ENCODE peak calls at places on chromosomes 5 and 9, in nine cellular contexts. One of them, this sample, is unnamed.

GRCh38 chr9:89629096-89629976 is 24.5 kb downstream of the GADD45G start:
- DNase-seq in hepatocyte: no peak
- DNase-seq in activated effector memory CD4-positive, alpha-beta T cell treated with Interleukin-2 at 50 U/mL for 16 hours: no peak
- DNase-seq in stimulated activated CD4-positive, alpha-beta T cell treated with anti-CD3 and anti-CD28 coated beads, Interleukin-2, amount 100 ng/mL, for 48 hours: no peak
- DNase-seq in coronary artery: no peak
- DNase-seq in myocyte: no peak
- DNase-seq in HFFc6: no peak
- DNase-seq in activated naive CD4-positive, alpha-beta T cell: no peak
- DNase-seq in T-helper 2 cell: no peak
- DNase-seq in this sample: no peak

GRCh38 chr5:103669615-103670014 is 107.0 kb upstream of the NUDT12 start:
- DNase-seq in hepatocyte: no peak
- DNase-seq in activated effector memory CD4-positive, alpha-beta T cell treated with Interleukin-2 at 50 U/mL for 16 hours: no peak
- DNase-seq in stimulated activated CD4-positive, alpha-beta T cell treated with anti-CD3 and anti-CD28 coated beads, Interleukin-2, amount 100 ng/mL, for 48 hours: no peak
- DNase-seq in coronary artery: no peak
- DNase-seq in myocyte: no peak
- DNase-seq in HFFc6: no peak
- DNase-seq in activated naive CD4-positive, alpha-beta T cell: no peak
- DNase-seq in T-helper 2 cell: no peak
- DNase-seq in this sample: no peak

GRCh38 chr5:133531178-133531577 is 81.2 kb downstream of the FSTL4 start:
- DNase-seq in hepatocyte: no peak
- DNase-seq in activated effector memory CD4-positive, alpha-beta T cell treated with Interleukin-2 at 50 U/mL for 16 hours: no peak
- DNase-seq in stimulated activated CD4-positive, alpha-beta T cell treated with anti-CD3 and anti-CD28 coated beads, Interleukin-2, amount 100 ng/mL, for 48 hours: no peak
- DNase-seq in coronary artery: no peak
- DNase-seq in myocyte: no peak
- DNase-seq in HFFc6: no peak
- DNase-seq in activated naive CD4-positive, alpha-beta T cell: no peak
- DNase-seq in T-helper 2 cell: no peak
- DNase-seq in this sample: no peak

GRCh38 chr9:111926421-111926875 is 29.8 kb downstream of the UGCG start:
- DNase-seq in hepatocyte: no peak
- DNase-seq in activated effector memory CD4-positive, alpha-beta T cell treated with Interleukin-2 at 50 U/mL for 16 hours: peak
- DNase-seq in stimulated activated CD4-positive, alpha-beta T cell treated with anti-CD3 and anti-CD28 coated beads, Interleukin-2, amount 100 ng/mL, for 48 hours: no peak
- DNase-seq in coronary artery: no peak
- DNase-seq in myocyte: peak
- DNase-seq in HFFc6: no peak
- DNase-seq in activated naive CD4-positive, alpha-beta T cell: peak
- DNase-seq in T-helper 2 cell: peak
- DNase-seq in this sample: peak

GRCh38 chr5:1661311-1661710 is 137.6 kb upstream of the LPCAT1 start:
- DNase-seq in hepatocyte: peak
- DNase-seq in activated effector memory CD4-positive, alpha-beta T cell treated with Interleukin-2 at 50 U/mL for 16 hours: no peak
- DNase-seq in stimulated activated CD4-positive, alpha-beta T cell treated with anti-CD3 and anti-CD28 coated beads, Interleukin-2, amount 100 ng/mL, for 48 hours: no peak
- DNase-seq in coronary artery: peak
- DNase-seq in myocyte: no peak
- DNase-seq in HFFc6: no peak
- DNase-seq in activated naive CD4-positive, alpha-beta T cell: no peak
- DNase-seq in T-helper 2 cell: no peak
- DNase-seq in this sample: no peak

GRCh38 chr5:91018185-91018584 is 364.9 kb downstream of the ARRDC3 start:
- DNase-seq in hepatocyte: no peak
- DNase-seq in activated effector memory CD4-positive, alpha-beta T cell treated with Interleukin-2 at 50 U/mL for 16 hours: no peak
- DNase-seq in stimulated activated CD4-positive, alpha-beta T cell treated with anti-CD3 and anti-CD28 coated beads, Interleukin-2, amount 100 ng/mL, for 48 hours: no peak
- DNase-seq in coronary artery: no peak
- DNase-seq in myocyte: peak
- DNase-seq in HFFc6: no peak
- DNase-seq in activated naive CD4-positive, alpha-beta T cell: no peak
- DNase-seq in T-helper 2 cell: no peak
- DNase-seq in this sample: no peak

GRCh38 chr9:108746001-108746400 is 109.8 kb downstream of the ACTL7B start:
- DNase-seq in hepatocyte: no peak
- DNase-seq in activated effector memory CD4-positive, alpha-beta T cell treated with Interleukin-2 at 50 U/mL for 16 hours: no peak
- DNase-seq in stimulated activated CD4-positive, alpha-beta T cell treated with anti-CD3 and anti-CD28 coated beads, Interleukin-2, amount 100 ng/mL, for 48 hours: no peak
- DNase-seq in coronary artery: no peak
- DNase-seq in myocyte: no peak
- DNase-seq in HFFc6: no peak
- DNase-seq in activated naive CD4-positive, alpha-beta T cell: no peak
- DNase-seq in T-helper 2 cell: no peak
- DNase-seq in this sample: no peak

GRCh38 chr9:98995059-98995665 is 51.5 kb downstream of the COL15A1 start:
- DNase-seq in hepatocyte: no peak
- DNase-seq in activated effector memory CD4-positive, alpha-beta T cell treated with Interleukin-2 at 50 U/mL for 16 hours: no peak
- DNase-seq in stimulated activated CD4-positive, alpha-beta T cell treated with anti-CD3 and anti-CD28 coated beads, Interleukin-2, amount 100 ng/mL, for 48 hours: no peak
- DNase-seq in coronary artery: peak
- DNase-seq in myocyte: peak
- DNase-seq in HFFc6: no peak
- DNase-seq in activated naive CD4-positive, alpha-beta T cell: no peak
- DNase-seq in T-helper 2 cell: no peak
- DNase-seq in this sample: peak

GRCh38 chr5:112492291-112492690 is 73.2 kb upstream of the EPB41L4A start:
- DNase-seq in hepatocyte: peak
- DNase-seq in activated effector memory CD4-positive, alpha-beta T cell treated with Interleukin-2 at 50 U/mL for 16 hours: no peak
- DNase-seq in stimulated activated CD4-positive, alpha-beta T cell treated with anti-CD3 and anti-CD28 coated beads, Interleukin-2, amount 100 ng/mL, for 48 hours: no peak
- DNase-seq in coronary artery: no peak
- DNase-seq in myocyte: peak
- DNase-seq in HFFc6: peak
- DNase-seq in activated naive CD4-positive, alpha-beta T cell: no peak
- DNase-seq in T-helper 2 cell: no peak
- DNase-seq in this sample: no peak

GRCh38 chr9:127761061-127761460 is 17.4 kb downstream of the SH2D3C start:
- DNase-seq in hepatocyte: no peak
- DNase-seq in activated effector memory CD4-positive, alpha-beta T cell treated with Interleukin-2 at 50 U/mL for 16 hours: no peak
- DNase-seq in stimulated activated CD4-positive, alpha-beta T cell treated with anti-CD3 and anti-CD28 coated beads, Interleukin-2, amount 100 ng/mL, for 48 hours: no peak
- DNase-seq in coronary artery: no peak
- DNase-seq in myocyte: no peak
- DNase-seq in HFFc6: no peak
- DNase-seq in activated naive CD4-positive, alpha-beta T cell: no peak
- DNase-seq in T-helper 2 cell: no peak
- DNase-seq in this sample: no peak

GRCh38 chr5:9534881-9535517 is 10.9 kb downstream of the SEMA5A start:
- DNase-seq in hepatocyte: no peak
- DNase-seq in activated effector memory CD4-positive, alpha-beta T cell treated with Interleukin-2 at 50 U/mL for 16 hours: no peak
- DNase-seq in stimulated activated CD4-positive, alpha-beta T cell treated with anti-CD3 and anti-CD28 coated beads, Interleukin-2, amount 100 ng/mL, for 48 hours: no peak
- DNase-seq in coronary artery: no peak
- DNase-seq in myocyte: no peak
- DNase-seq in HFFc6: no peak
- DNase-seq in activated naive CD4-positive, alpha-beta T cell: no peak
- DNase-seq in T-helper 2 cell: no peak
- DNase-seq in this sample: peak

GRCh38 chr5:144281784-144282183 is 111.1 kb downstream of the KCTD16 start:
- DNase-seq in hepatocyte: no peak
- DNase-seq in activated effector memory CD4-positive, alpha-beta T cell treated with Interleukin-2 at 50 U/mL for 16 hours: no peak
- DNase-seq in stimulated activated CD4-positive, alpha-beta T cell treated with anti-CD3 and anti-CD28 coated beads, Interleukin-2, amount 100 ng/mL, for 48 hours: no peak
- DNase-seq in coronary artery: no peak
- DNase-seq in myocyte: no peak
- DNase-seq in HFFc6: no peak
- DNase-seq in activated naive CD4-positive, alpha-beta T cell: no peak
- DNase-seq in T-helper 2 cell: no peak
- DNase-seq in this sample: no peak

GRCh38 chr5:868599-869135 is 17.9 kb upstream of the ZDHHC11 start:
- DNase-seq in hepatocyte: no peak
- DNase-seq in activated effector memory CD4-positive, alpha-beta T cell treated with Interleukin-2 at 50 U/mL for 16 hours: no peak
- DNase-seq in stimulated activated CD4-positive, alpha-beta T cell treated with anti-CD3 and anti-CD28 coated beads, Interleukin-2, amount 100 ng/mL, for 48 hours: no peak
- DNase-seq in coronary artery: no peak
- DNase-seq in myocyte: no peak
- DNase-seq in HFFc6: no peak
- DNase-seq in activated naive CD4-positive, alpha-beta T cell: no peak
- DNase-seq in T-helper 2 cell: no peak
- DNase-seq in this sample: no peak

GRCh38 chr5:32329395-32329834 is 16.7 kb upstream of the MTMR12 start:
- DNase-seq in hepatocyte: peak
- DNase-seq in activated effector memory CD4-positive, alpha-beta T cell treated with Interleukin-2 at 50 U/mL for 16 hours: peak
- DNase-seq in stimulated activated CD4-positive, alpha-beta T cell treated with anti-CD3 and anti-CD28 coated beads, Interleukin-2, amount 100 ng/mL, for 48 hours: peak
- DNase-seq in coronary artery: no peak
- DNase-seq in myocyte: peak
- DNase-seq in HFFc6: peak
- DNase-seq in activated naive CD4-positive, alpha-beta T cell: peak
- DNase-seq in T-helper 2 cell: no peak
- DNase-seq in this sample: peak

GRCh38 chr9:26744362-26744965 is 148.1 kb downstream of the CAAP1 start:
- DNase-seq in hepatocyte: peak
- DNase-seq in activated effector memory CD4-positive, alpha-beta T cell treated with Interleukin-2 at 50 U/mL for 16 hours: no peak
- DNase-seq in stimulated activated CD4-positive, alpha-beta T cell treated with anti-CD3 and anti-CD28 coated beads, Interleukin-2, amount 100 ng/mL, for 48 hours: no peak
- DNase-seq in coronary artery: no peak
- DNase-seq in myocyte: peak
- DNase-seq in HFFc6: peak
- DNase-seq in activated naive CD4-positive, alpha-beta T cell: no peak
- DNase-seq in T-helper 2 cell: no peak
- DNase-seq in this sample: no peak

GRCh38 chr5:2262620-2263019 is 379.9 kb upstream of the IRX4 start:
- DNase-seq in hepatocyte: no peak
- DNase-seq in activated effector memory CD4-positive, alpha-beta T cell treated with Interleukin-2 at 50 U/mL for 16 hours: no peak
- DNase-seq in stimulated activated CD4-positive, alpha-beta T cell treated with anti-CD3 and anti-CD28 coated beads, Interleukin-2, amount 100 ng/mL, for 48 hours: no peak
- DNase-seq in coronary artery: peak
- DNase-seq in myocyte: no peak
- DNase-seq in HFFc6: no peak
- DNase-seq in activated naive CD4-positive, alpha-beta T cell: no peak
- DNase-seq in T-helper 2 cell: no peak
- DNase-seq in this sample: no peak

GRCh38 chr9:131872006-131872405 is 132.1 kb upstream of the RAPGEF1 start:
- DNase-seq in hepatocyte: no peak
- DNase-seq in activated effector memory CD4-positive, alpha-beta T cell treated with Interleukin-2 at 50 U/mL for 16 hours: no peak
- DNase-seq in stimulated activated CD4-positive, alpha-beta T cell treated with anti-CD3 and anti-CD28 coated beads, Interleukin-2, amount 100 ng/mL, for 48 hours: no peak
- DNase-seq in coronary artery: no peak
- DNase-seq in myocyte: no peak
- DNase-seq in HFFc6: no peak
- DNase-seq in activated naive CD4-positive, alpha-beta T cell: no peak
- DNase-seq in T-helper 2 cell: no peak
- DNase-seq in this sample: no peak

GRCh38 chr5:160685695-160686094 is 166.3 kb downstream of the ATP10B start:
- DNase-seq in hepatocyte: peak
- DNase-seq in activated effector memory CD4-positive, alpha-beta T cell treated with Interleukin-2 at 50 U/mL for 16 hours: no peak
- DNase-seq in stimulated activated CD4-positive, alpha-beta T cell treated with anti-CD3 and anti-CD28 coated beads, Interleukin-2, amount 100 ng/mL, for 48 hours: no peak
- DNase-seq in coronary artery: no peak
- DNase-seq in myocyte: peak
- DNase-seq in HFFc6: no peak
- DNase-seq in activated naive CD4-positive, alpha-beta T cell: no peak
- DNase-seq in T-helper 2 cell: no peak
- DNase-seq in this sample: no peak

GRCh38 chr9:133683494-133684460 is 47.6 kb downstream of the DBH start:
- DNase-seq in hepatocyte: no peak
- DNase-seq in activated effector memory CD4-positive, alpha-beta T cell treated with Interleukin-2 at 50 U/mL for 16 hours: peak
- DNase-seq in stimulated activated CD4-positive, alpha-beta T cell treated with anti-CD3 and anti-CD28 coated beads, Interleukin-2, amount 100 ng/mL, for 48 hours: no peak
- DNase-seq in coronary artery: no peak
- DNase-seq in myocyte: no peak
- DNase-seq in HFFc6: no peak
- DNase-seq in activated naive CD4-positive, alpha-beta T cell: peak
- DNase-seq in T-helper 2 cell: peak
- DNase-seq in this sample: peak

GRCh38 chr5:137735531-137736284 is at the start of gene KLHL3:
- DNase-seq in hepatocyte: peak
- DNase-seq in activated effector memory CD4-positive, alpha-beta T cell treated with Interleukin-2 at 50 U/mL for 16 hours: peak
- DNase-seq in stimulated activated CD4-positive, alpha-beta T cell treated with anti-CD3 and anti-CD28 coated beads, Interleukin-2, amount 100 ng/mL, for 48 hours: no peak
- DNase-seq in coronary artery: peak
- DNase-seq in myocyte: peak
- DNase-seq in HFFc6: no peak
- DNase-seq in activated naive CD4-positive, alpha-beta T cell: peak
- DNase-seq in T-helper 2 cell: no peak
- DNase-seq in this sample: peak

GRCh38 chr9:1047605-1048235 is 2.4 kb upstream of the DMRT2 start:
- DNase-seq in hepatocyte: no peak
- DNase-seq in activated effector memory CD4-positive, alpha-beta T cell treated with Interleukin-2 at 50 U/mL for 16 hours: no peak
- DNase-seq in stimulated activated CD4-positive, alpha-beta T cell treated with anti-CD3 and anti-CD28 coated beads, Interleukin-2, amount 100 ng/mL, for 48 hours: no peak
- DNase-seq in coronary artery: no peak
- DNase-seq in myocyte: peak
- DNase-seq in HFFc6: no peak
- DNase-seq in activated naive CD4-positive, alpha-beta T cell: no peak
- DNase-seq in T-helper 2 cell: no peak
- DNase-seq in this sample: peak

GRCh38 chr9:121286973-121287721 is 19.2 kb downstream of the GSN start:
- DNase-seq in hepatocyte: peak
- DNase-seq in activated effector memory CD4-positive, alpha-beta T cell treated with Interleukin-2 at 50 U/mL for 16 hours: no peak
- DNase-seq in stimulated activated CD4-positive, alpha-beta T cell treated with anti-CD3 and anti-CD28 coated beads, Interleukin-2, amount 100 ng/mL, for 48 hours: peak
- DNase-seq in coronary artery: peak
- DNase-seq in myocyte: peak
- DNase-seq in HFFc6: peak
- DNase-seq in activated naive CD4-positive, alpha-beta T cell: no peak
- DNase-seq in T-helper 2 cell: no peak
- DNase-seq in this sample: peak

GRCh38 chr5:177473461-177473991 is at the start of gene DBN1:
- DNase-seq in hepatocyte: peak
- DNase-seq in activated effector memory CD4-positive, alpha-beta T cell treated with Interleukin-2 at 50 U/mL for 16 hours: no peak
- DNase-seq in stimulated activated CD4-positive, alpha-beta T cell treated with anti-CD3 and anti-CD28 coated beads, Interleukin-2, amount 100 ng/mL, for 48 hours: no peak
- DNase-seq in coronary artery: no peak
- DNase-seq in myocyte: peak
- DNase-seq in HFFc6: no peak
- DNase-seq in activated naive CD4-positive, alpha-beta T cell: no peak
- DNase-seq in T-helper 2 cell: no peak
- DNase-seq in this sample: peak

GRCh38 chr5:5891350-5891749 is 468.9 kb downstream of the ICE1 start:
- DNase-seq in hepatocyte: peak
- DNase-seq in activated effector memory CD4-positive, alpha-beta T cell treated with Interleukin-2 at 50 U/mL for 16 hours: no peak
- DNase-seq in stimulated activated CD4-positive, alpha-beta T cell treated with anti-CD3 and anti-CD28 coated beads, Interleukin-2, amount 100 ng/mL, for 48 hours: peak
- DNase-seq in coronary artery: no peak
- DNase-seq in myocyte: no peak
- DNase-seq in HFFc6: no peak
- DNase-seq in activated naive CD4-positive, alpha-beta T cell: no peak
- DNase-seq in T-helper 2 cell: no peak
- DNase-seq in this sample: no peak

GRCh38 chr5:159113405-159113804 is 13.7 kb upstream of the EBF1 start:
- DNase-seq in hepatocyte: no peak
- DNase-seq in activated effector memory CD4-positive, alpha-beta T cell treated with Interleukin-2 at 50 U/mL for 16 hours: no peak
- DNase-seq in stimulated activated CD4-positive, alpha-beta T cell treated with anti-CD3 and anti-CD28 coated beads, Interleukin-2, amount 100 ng/mL, for 48 hours: no peak
- DNase-seq in coronary artery: no peak
- DNase-seq in myocyte: no peak
- DNase-seq in HFFc6: no peak
- DNase-seq in activated naive CD4-positive, alpha-beta T cell: no peak
- DNase-seq in T-helper 2 cell: no peak
- DNase-seq in this sample: no peak

GRCh38 chr5:149938791-149939358 is 5.7 kb downstream of the PDE6A start:
- DNase-seq in hepatocyte: peak
- DNase-seq in activated effector memory CD4-positive, alpha-beta T cell treated with Interleukin-2 at 50 U/mL for 16 hours: no peak
- DNase-seq in stimulated activated CD4-positive, alpha-beta T cell treated with anti-CD3 and anti-CD28 coated beads, Interleukin-2, amount 100 ng/mL, for 48 hours: no peak
- DNase-seq in coronary artery: no peak
- DNase-seq in myocyte: peak
- DNase-seq in HFFc6: peak
- DNase-seq in activated naive CD4-positive, alpha-beta T cell: no peak
- DNase-seq in T-helper 2 cell: no peak
- DNase-seq in this sample: no peak

This sample was measured in heart left ventricle.